ENCODE peak calls at places on chromosomes 12 and 14, in five cellular contexts. V is lower leg skin, H is astrocyte of the spinal cord, B is neural progenitor cell, C is aorta. P is an unnamed sample.

GRCh38 chr14:41609704-41610183 is 3.1 kb downstream of the LRFN5 start:
- DNase-seq in V (peak; percentile 47), H (peak; percentile 70), B (peak; percentile 85), C (peak; percentile 62), P (no peak)

GRCh38 chr12:14366211-14366762 is 805 bp downstream of the ATF7IP start:
- DNase-seq in V (no peak), H (no peak), B (no peak), C (no peak), P (no peak)

GRCh38 chr12:127178039-127178438 is 1088.9 kb upstream of the TMEM132C start:
- DNase-seq in V (no peak), H (no peak), B (no peak), C (no peak), P (no peak)

GRCh38 chr14:93993382-93993781 is 3.7 kb upstream of the CCDC197 start:
- DNase-seq in V (no peak), H (no peak), B (no peak), C (no peak), P (no peak)

GRCh38 chr12:127147724-127148123 is 1119.2 kb upstream of the TMEM132C start:
- DNase-seq in V (no peak), H (no peak), B (no peak), C (no peak), P (no peak)

GRCh38 chr12:112855375-112855774 is 51.4 kb upstream of the OAS1 start:
- DNase-seq in V (no peak), H (no peak), B (peak; percentile 60), C (no peak), P (no peak)

GRCh38 chr12:55933158-55933798 is 2.3 kb downstream of the DGKA start:
- DNase-seq in V (no peak), H (no peak), B (no peak), C (peak; percentile 65), P (no peak)

GRCh38 chr12:7557227-7557626 is 53.6 kb upstream of the CD163 start:
- DNase-seq in V (no peak), H (no peak), B (no peak), C (no peak), P (no peak)

GRCh38 chr14:68549966-68550705 is 242.7 kb downstream of the ZFP36L1 start:
- DNase-seq in V (no peak), H (peak; percentile 41), B (no peak), C (no peak), P (no peak)

GRCh38 chr12:55827806-55828205 is 1.6 kb downstream of the DNAJC14 start:
- DNase-seq in V (no peak), H (no peak), B (no peak), C (no peak), P (no peak)

GRCh38 chr12:108570743-108571603 is 8.6 kb downstream of the ISCU start:
- DNase-seq in V (no peak), H (peak; percentile 67), B (peak; percentile 61), C (no peak), P (no peak)

GRCh38 chr12:56007892-56008471 is 10.9 kb downstream of the SUOX start:
- DNase-seq in V (no peak), H (no peak), B (no peak), C (no peak), P (no peak)

GRCh38 chr12:96189781-96190180 is 4.4 kb upstream of the ELK3 start:
- DNase-seq in V (no peak), H (no peak), B (no peak), C (no peak), P (no peak)

GRCh38 chr12:76618031-76618430 is 58.5 kb upstream of the OSBPL8 start:
- DNase-seq in V (no peak), H (no peak), B (no peak), C (no peak), P (no peak)

GRCh38 chr12:126874427-126875026 is 1392.4 kb upstream of the TMEM132C start:
- DNase-seq in V (no peak), H (peak; percentile 59), B (peak; percentile 83), C (peak; percentile 58), P (no peak)

GRCh38 chr14:34951286-34951685 is 31.5 kb upstream of the SRP54 start:
- DNase-seq in V (no peak), H (peak; percentile 15), B (no peak), C (no peak), P (no peak)

GRCh38 chr12:67410667-67411067 is 141.5 kb downstream of the CAND1 start:
- DNase-seq in V (no peak), H (no peak), B (no peak), C (no peak), P (no peak)

GRCh38 chr12:51721281-51721940 is 127.1 kb downstream of the FIGNL2 start:
- DNase-seq in V (no peak), H (peak; percentile 13), B (peak; percentile 65), C (peak; percentile 61), P (no peak)

GRCh38 chr14:88791629-88792571 is 853 bp downstream of the EML5 start:
- DNase-seq in V (no peak), H (no peak), B (peak; percentile 37), C (peak; percentile 46), P (no peak)

GRCh38 chr14:29140059-29140458 is 373.5 kb downstream of the FOXG1 start:
- DNase-seq in V (no peak), H (no peak), B (no peak), C (no peak), P (no peak)

GRCh38 chr14:33019346-33019745 is 80.7 kb downstream of the NPAS3 start:
- DNase-seq in V (no peak), H (no peak), B (no peak), C (no peak), P (no peak)

GRCh38 chr12:7099290-7099996 is 7.2 kb upstream of the C1R start:
- DNase-seq in V (no peak), H (no peak), B (no peak), C (no peak), P (no peak)

GRCh38 chr12:5013206-5013830 is 30.4 kb upstream of the KCNA5 start:
- DNase-seq in V (no peak), H (peak; percentile 63), B (no peak), C (no peak), P (no peak)

DNA sequence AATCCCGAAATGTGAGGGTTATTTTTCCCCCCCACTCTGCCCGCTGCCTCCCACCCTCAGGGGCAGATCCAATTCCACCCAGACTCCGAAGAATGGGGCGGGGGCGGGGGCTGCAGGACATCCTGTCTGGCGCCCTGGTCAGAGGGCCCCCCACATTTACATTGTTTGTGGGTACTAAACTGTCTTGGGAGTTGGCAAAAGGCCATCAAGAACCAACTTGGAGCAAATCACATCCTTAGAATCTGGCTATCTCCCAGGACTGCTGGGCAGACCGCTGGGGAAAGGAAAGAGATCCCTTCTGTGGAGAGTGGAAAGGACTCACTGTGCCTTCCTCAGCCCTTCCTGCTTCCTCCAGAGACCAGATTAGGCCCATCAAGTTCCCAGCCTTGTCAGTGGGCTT is 2.4 kb downstream of the EMP1 start:
- DNase-seq in V (no peak), H (peak; percentile 68), B (no peak), C (no peak), P (no peak)
- H3K4me3 ChIP-seq in V (peak overlapping the region; percentile 11), H (peak overlapping the region; percentile 85), B (no peak overlapping the region), C (no peak overlapping the region), P (no peak overlapping the region)

DNA sequence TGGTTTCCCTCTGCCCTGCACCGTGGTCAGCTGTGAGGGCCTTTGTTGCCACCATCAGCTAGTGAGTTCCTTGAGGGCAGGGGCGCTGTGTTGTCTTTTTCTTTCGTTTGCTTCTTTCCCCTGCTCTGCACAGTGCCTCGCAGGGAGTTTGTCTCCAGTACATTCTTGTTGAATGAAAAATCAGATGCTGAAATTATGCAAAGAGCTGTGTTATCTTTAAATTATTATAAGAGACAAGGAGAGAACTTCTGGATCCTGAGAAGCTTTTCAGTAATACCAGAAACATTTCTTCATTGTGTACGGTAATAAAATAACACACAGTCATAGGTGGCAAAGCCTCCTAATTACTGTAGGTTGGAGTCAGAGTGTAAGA is 14.9 kb downstream of the EML1 start:
- DNase-seq in V (no peak), H (no peak), B (no peak), C (no peak), P (no peak)
- H3K4me3 ChIP-seq in V (no peak overlapping the region), H (no peak overlapping the region), B (no peak overlapping the region), C (no peak overlapping the region), P (no peak overlapping the region)

GRCh38 chr12:85392508-85392907 is 112.5 kb downstream of the ALX1 start:
- DNase-seq in V (no peak), H (no peak), B (no peak), C (no peak), P (no peak)

GRCh38 chr12:85390281-85390680 is 110.3 kb downstream of the ALX1 start:
- DNase-seq in V (no peak), H (no peak), B (no peak), C (no peak), P (no peak)

GRCh38 chr12:85394809-85395208 is 114.8 kb downstream of the ALX1 start:
- DNase-seq in V (no peak), H (no peak), B (no peak), C (no peak), P (no peak)
- H3K4me3 ChIP-seq in V (no peak overlapping the region), H (no peak overlapping the region), B (no peak overlapping the region), C (no peak overlapping the region), P (no peak overlapping the region)

DNA sequence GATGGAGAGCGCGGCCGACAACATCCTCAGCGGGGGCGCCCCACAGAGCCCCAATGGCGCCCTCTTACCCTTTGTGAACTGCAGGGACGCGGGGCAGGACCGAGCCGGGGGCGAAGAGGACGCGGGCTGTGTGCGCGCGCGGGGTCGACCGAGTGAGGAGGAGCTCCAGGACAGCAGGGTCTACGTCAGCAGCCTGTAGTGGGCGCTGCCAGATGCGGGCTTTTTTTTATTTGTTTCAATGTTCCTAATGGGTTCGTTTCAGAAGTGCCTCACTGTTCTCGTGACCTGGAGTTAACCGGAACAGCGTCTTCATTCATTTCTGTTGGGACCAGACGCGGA is 103.8 kb upstream of the FKBP4 start:
- DNase-seq in V (no peak), H (peak; percentile 3), B (peak; percentile 74), C (no peak), P (no peak)
- H3K4me3 ChIP-seq in V (no peak overlapping the region), H (peak overlapping the region; percentile 13), B (peak overlapping the region; percentile 67), C (no peak overlapping the region), P (no peak overlapping the region)

GRCh38 chr12:130717752-130718151 is 1.7 kb upstream of the RIMBP2 start:
- DNase-seq in V (no peak), H (no peak), B (no peak), C (no peak), P (no peak)

GRCh38 chr12:130715996-130716917 is at the start of gene RIMBP2:
- DNase-seq in V (peak; percentile 29), H (no peak), B (peak; percentile 82), C (no peak), P (no peak)

GRCh38 chr12:130715150-130715995 is 726 bp downstream of the RIMBP2 start:
- DNase-seq in V (no peak), H (no peak), B (peak; percentile 57), C (no peak), P (no peak)

GRCh38 chr12:130714591-130715149 is 1.4 kb downstream of the RIMBP2 start:
- DNase-seq in V (no peak), H (no peak), B (peak; percentile 36), C (no peak), P (no peak)

GRCh38 chr12:130716918-130717306 is 813 bp upstream of the RIMBP2 start:
- DNase-seq in V (no peak), H (no peak), B (peak; percentile 54), C (no peak), P (no peak)
- H3K4me3 ChIP-seq in V (no peak overlapping the region), H (no peak overlapping the region), B (peak overlapping the region; percentile 71), C (no peak overlapping the region), P (no peak overlapping the region)

P was measured in retinal pigment epithelial cell.